ENCODE peak calls at places on chromosomes 12 and 14, in four cellular contexts. T is K562, Y is GM12878, U is HepG2. P is an unnamed sample.

GRCh38 chr14:67071506-67071905 is 117.7 kb upstream of the GARIN2 start:
- DNase-seq in T (no peak), Y (no peak), U (no peak), P (no peak)

GRCh38 chr12:49671051-49671765 is 36.0 kb downstream of the FMNL3 start:
- DNase-seq in T (peak; percentile 45), Y (no peak), U (no peak), P (no peak)

GRCh38 chr14:64721899-64722298 is 17.7 kb downstream of the PLEKHG3 start:
- DNase-seq in T (no peak), Y (no peak), U (no peak), P (no peak)

GRCh38 chr14:28767851-28768548 is 1.4 kb downstream of the FOXG1 start:
- DNase-seq in T (peak; percentile 69), Y (no peak), U (no peak), P (peak; percentile 45)

GRCh38 chr14:77076118-77076631 is 21.9 kb upstream of the CIPC start:
- DNase-seq in T (no peak), Y (no peak), U (peak; percentile 19), P (no peak)

GRCh38 chr14:69261761-69262331 is 1.9 kb downstream of the GALNT16 start:
- DNase-seq in T (no peak), Y (no peak), U (peak; percentile 69), P (no peak)

GRCh38 chr12:9760699-9761406 is at the start of gene CD69:
- DNase-seq in T (peak; percentile 86), Y (peak; percentile 95), U (no peak), P (no peak)

GRCh38 chr12:23098110-23099049 is 473.4 kb downstream of the ETNK1 start:
- DNase-seq in T (no peak), Y (no peak), U (no peak), P (no peak)

GRCh38 chr14:77641207-77641533 is 24.7 kb upstream of the SPTLC2 start:
- DNase-seq in T (no peak), Y (no peak), U (no peak), P (no peak)

GRCh38 chr14:102690509-102691286 is 86.6 kb upstream of the TRAF3 start:
- DNase-seq in T (no peak), Y (no peak), U (peak; percentile 74), P (no peak)

GRCh38 chr12:110677206-110677911 is 11.6 kb downstream of the HVCN1 start:
- DNase-seq in T (no peak), Y (peak; percentile 97), U (no peak), P (no peak)

GRCh38 chr14:34997762-34998161 is 15.0 kb downstream of the SRP54 start:
- DNase-seq in T (no peak), Y (no peak), U (no peak), P (no peak)

GRCh38 chr12:19222566-19222965 is 93.0 kb downstream of the PLEKHA5 start:
- DNase-seq in T (no peak), Y (no peak), U (no peak), P (no peak)

GRCh38 chr12:107558816-107559382 is 126.7 kb upstream of the PWP1 start:
- DNase-seq in T (no peak), Y (no peak), U (peak; percentile 93), P (no peak)

DNA sequence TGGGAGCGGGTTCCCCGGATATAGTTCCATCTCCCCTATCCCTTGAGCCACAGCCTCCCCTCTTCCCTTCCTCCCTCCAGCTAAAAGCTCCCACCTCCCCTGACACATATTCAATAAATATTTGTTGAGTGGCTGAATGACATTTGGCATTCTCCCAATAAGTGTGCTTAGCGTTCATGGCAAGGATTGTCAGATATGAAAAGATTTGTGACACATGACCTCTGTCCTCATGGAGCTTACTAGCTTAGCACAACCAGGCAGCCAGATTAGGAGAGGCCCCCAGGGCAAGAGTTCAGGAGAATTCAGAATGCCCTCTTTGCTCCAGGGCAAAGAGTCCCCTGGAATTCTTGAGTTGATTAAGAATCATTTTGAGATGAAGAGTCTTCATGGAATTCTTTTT is 22.5 kb upstream of the SLC6A12 start:
- DNase-seq in T (no peak), Y (no peak), U (no peak), P (no peak)
- TF ChIP-seq SP1 in T (no peak), Y (no peak), U (no peak), P (no peak)

GRCh38 chr14:63596998-63597658 is 44.5 kb downstream of the WDR89 start:
- DNase-seq in T (no peak), Y (no peak), U (no peak), P (no peak)

GRCh38 chr14:63603749-63604277 is 37.9 kb downstream of the WDR89 start:
- DNase-seq in T (no peak), Y (no peak), U (no peak), P (no peak)

GRCh38 chr14:63594455-63595372 is 47.0 kb downstream of the WDR89 start:
- DNase-seq in T (no peak), Y (no peak), U (no peak), P (no peak)

GRCh38 chr14:63604626-63605025 is 37.0 kb downstream of the WDR89 start:
- DNase-seq in T (no peak), Y (no peak), U (no peak), P (no peak)

DNA sequence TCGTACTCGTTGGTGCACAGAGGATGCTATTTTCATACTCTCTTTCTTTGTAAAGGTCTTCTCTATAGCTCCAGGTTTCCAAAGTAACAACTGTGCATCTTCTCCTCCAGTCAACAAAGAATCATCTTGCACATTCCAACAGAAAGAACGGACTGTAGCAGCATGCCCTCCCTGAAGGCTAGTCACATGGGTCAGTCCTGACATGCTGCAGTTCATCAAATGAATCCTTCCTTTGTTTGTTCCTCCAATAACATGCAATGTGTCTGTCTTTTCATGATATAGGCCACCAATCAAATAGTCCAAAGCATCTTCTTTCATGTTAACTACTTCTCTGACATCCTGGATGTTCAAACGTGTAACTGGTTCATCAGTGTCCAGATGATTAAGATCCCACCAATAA is 42.9 kb downstream of the WDR89 start:
- DNase-seq in T (no peak), Y (no peak), U (no peak), P (no peak)
- TF ChIP-seq BHLHE40 in T (no peak), Y (no peak), U (no peak), P (no peak)

GRCh38 chr12:53560386-53560785 is 53.1 kb upstream of the NPFF start:
- DNase-seq in T (no peak), Y (no peak), U (no peak), P (no peak)

GRCh38 chr12:53563452-53563851 is 56.2 kb upstream of the NPFF start:
- DNase-seq in T (no peak), Y (no peak), U (no peak), P (no peak)

GRCh38 chr12:53564276-53564675 is 57.0 kb upstream of the NPFF start:
- DNase-seq in T (no peak), Y (no peak), U (no peak), P (no peak)

GRCh38 chr12:53560912-53561589 is 53.8 kb upstream of the NPFF start:
- DNase-seq in T (no peak), Y (no peak), U (no peak), P (no peak)

DNA sequence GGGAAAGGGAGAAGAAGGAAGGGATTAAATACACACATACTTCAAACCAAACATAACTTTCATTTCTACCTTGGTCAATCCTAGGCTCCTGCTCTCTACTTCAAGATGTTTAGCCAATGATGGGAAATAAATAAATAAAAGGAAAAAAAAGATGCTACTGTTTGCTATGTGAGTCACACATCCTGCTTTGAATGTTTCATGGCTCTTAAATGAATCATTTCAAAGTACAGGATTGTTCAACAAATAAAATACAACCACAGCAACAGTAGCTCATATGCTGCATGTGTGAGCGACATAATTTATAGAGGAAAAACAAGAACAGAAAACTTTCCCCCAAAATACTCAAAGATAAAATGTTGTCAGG is 54.3 kb upstream of the NPFF start:
- DNase-seq in T (no peak), Y (no peak), U (peak; percentile 56), P (no peak)
- TF ChIP-seq SP1 in T (no peak), Y (no peak), U (no peak), P (no peak)

GRCh38 chr14:72742682-72743195 is 151.2 kb downstream of the DPF3 start:
- DNase-seq in T (no peak), Y (no peak), U (no peak), P (no peak)
- TF ChIP-seq BHLHE40 in T (no peak), Y (no peak), U (no peak), P (no peak)

DNA sequence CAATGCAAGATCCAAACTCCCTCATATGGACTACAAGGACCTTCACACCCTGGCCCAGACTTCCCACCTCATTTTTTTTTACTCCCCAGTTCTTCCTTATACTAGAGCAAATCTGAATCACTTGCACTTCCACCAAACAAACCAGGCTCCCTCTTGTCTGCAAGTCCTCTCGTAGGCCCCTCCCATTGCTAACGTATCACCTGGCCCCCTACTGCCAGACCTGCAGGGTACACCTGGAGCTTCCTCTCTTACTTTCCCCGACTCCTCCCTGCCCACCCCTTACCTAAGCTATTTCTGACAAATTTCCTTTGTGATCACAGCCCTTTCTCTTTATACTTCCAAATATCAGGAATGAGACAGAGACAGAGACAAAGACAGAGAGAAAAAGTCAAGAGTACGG is 463.9 kb downstream of the GALC start:
- DNase-seq in T (no peak), Y (no peak), U (no peak), P (no peak)
- TF ChIP-seq SP1 in T (no peak), Y (no peak), U (no peak), P (no peak)

DNA sequence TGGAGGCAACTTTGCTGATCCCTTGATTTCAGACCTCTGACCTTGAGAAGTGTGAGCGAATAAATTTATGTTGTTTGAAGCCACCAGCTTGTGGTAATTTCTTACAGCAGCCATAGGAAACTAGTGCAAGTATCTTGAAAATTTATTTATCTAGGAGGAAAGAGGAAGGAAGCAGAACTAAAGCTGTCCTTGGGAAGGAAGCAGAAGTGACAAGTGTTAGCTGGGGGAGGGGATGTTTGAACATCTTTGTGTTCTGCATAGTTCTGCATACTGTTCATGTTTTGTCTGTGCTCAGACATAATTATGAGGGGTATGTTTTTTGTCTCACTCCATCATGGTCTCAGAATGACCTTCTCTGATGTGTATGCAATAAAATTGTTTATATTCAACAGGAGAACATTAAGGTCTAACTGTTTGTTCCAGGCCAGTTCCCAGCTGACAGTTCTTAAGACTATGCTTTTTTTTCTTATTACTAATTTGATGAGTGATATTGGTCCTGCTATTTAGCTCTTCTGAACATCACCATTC is 606.5 kb downstream of the GALC start:
- DNase-seq in T (no peak), Y (no peak), U (no peak), P (no peak)
- TF ChIP-seq BHLHE40 in T (no peak), Y (no peak), U (no peak), P (no peak)

DNA sequence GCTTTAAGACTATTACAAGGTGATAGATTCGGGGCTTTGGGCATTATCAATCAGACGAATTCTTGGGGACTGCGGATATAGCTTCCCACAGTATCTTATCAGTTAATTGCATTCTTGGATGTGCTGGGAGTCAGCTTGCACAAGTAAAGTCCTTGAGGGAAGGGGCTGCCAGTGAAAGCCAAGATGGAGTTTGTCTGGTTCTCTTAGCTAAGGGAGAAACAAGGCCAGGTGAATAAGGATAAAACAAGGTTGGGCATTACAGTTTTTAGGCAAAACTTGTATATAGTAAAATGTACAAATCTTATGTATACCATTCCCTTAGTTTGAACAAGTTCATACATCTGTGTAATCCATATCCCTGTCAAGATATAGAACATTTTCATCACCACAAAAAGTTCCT is 5.5 kb downstream of the FBXO34 start:
- DNase-seq in T (no peak), Y (no peak), U (no peak), P (no peak)
- TF ChIP-seq SP1 in T (no peak), Y (no peak), U (no peak), P (no peak)

P was measured in HEK293T.